ENCODE peak calls at places on chromosomes 1 and 21, in six cellular contexts. One of them, this sample, is unnamed.

GRCh38 chr1:183218039-183218618 is 32.1 kb downstream of the LAMC2 start:
- ATAC-seq in GM12878: no peak
- ATAC-seq in HCT116: no peak
- ATAC-seq in K562: no peak
- ATAC-seq in upper lobe of left lung: peak; percentile 38
- ATAC-seq in HepG2: no peak
- ATAC-seq in this sample: peak; percentile 59

GRCh38 chr1:22889213-22889827 is 83.3 kb downstream of the LACTBL1 start:
- ATAC-seq in GM12878: peak; percentile 74
- ATAC-seq in HCT116: peak; percentile 79
- ATAC-seq in K562: peak; percentile 88
- ATAC-seq in upper lobe of left lung: peak; percentile 57
- ATAC-seq in HepG2: peak; percentile 75
- ATAC-seq in this sample: no peak

GRCh38 chr1:221837886-221838285 is 96.0 kb upstream of the DUSP10 start:
- ATAC-seq in GM12878: peak; percentile 17
- ATAC-seq in HCT116: no peak
- ATAC-seq in K562: no peak
- ATAC-seq in upper lobe of left lung: no peak
- ATAC-seq in HepG2: no peak
- ATAC-seq in this sample: no peak

GRCh38 chr1:57832616-57833015 is 408.8 kb upstream of the DAB1 start:
- ATAC-seq in GM12878: no peak
- ATAC-seq in HCT116: no peak
- ATAC-seq in K562: no peak
- ATAC-seq in upper lobe of left lung: no peak
- ATAC-seq in HepG2: no peak
- ATAC-seq in this sample: no peak

GRCh38 chr1:237007147-237007881 is 3.1 kb upstream of the MT1HL1 start:
- ATAC-seq in GM12878: no peak
- ATAC-seq in HCT116: no peak
- ATAC-seq in K562: no peak
- ATAC-seq in upper lobe of left lung: no peak
- ATAC-seq in HepG2: no peak
- ATAC-seq in this sample: no peak

GRCh38 chr21:35077975-35078374 is 28.9 kb upstream of the RUNX1 start:
- ATAC-seq in GM12878: no peak
- ATAC-seq in HCT116: no peak
- ATAC-seq in K562: no peak
- ATAC-seq in upper lobe of left lung: no peak
- ATAC-seq in HepG2: no peak
- ATAC-seq in this sample: no peak

GRCh38 chr1:21307663-21308062 is 17.4 kb upstream of the ECE1 start:
- ATAC-seq in GM12878: peak; percentile 78
- ATAC-seq in HCT116: peak; percentile 87
- ATAC-seq in K562: peak; percentile 97
- ATAC-seq in upper lobe of left lung: no peak
- ATAC-seq in HepG2: no peak
- ATAC-seq in this sample: no peak

GRCh38 chr1:26274801-26275425 is 5.0 kb upstream of the SH3BGRL3 start:
- ATAC-seq in GM12878: no peak
- ATAC-seq in HCT116: no peak
- ATAC-seq in K562: no peak
- ATAC-seq in upper lobe of left lung: no peak
- ATAC-seq in HepG2: no peak
- ATAC-seq in this sample: no peak

GRCh38 chr1:173864179-173864867 is 3.5 kb downstream of the GAS5 start:
- ATAC-seq in GM12878: no peak
- ATAC-seq in HCT116: no peak
- ATAC-seq in K562: no peak
- ATAC-seq in upper lobe of left lung: no peak
- ATAC-seq in HepG2: no peak
- ATAC-seq in this sample: no peak

DNA sequence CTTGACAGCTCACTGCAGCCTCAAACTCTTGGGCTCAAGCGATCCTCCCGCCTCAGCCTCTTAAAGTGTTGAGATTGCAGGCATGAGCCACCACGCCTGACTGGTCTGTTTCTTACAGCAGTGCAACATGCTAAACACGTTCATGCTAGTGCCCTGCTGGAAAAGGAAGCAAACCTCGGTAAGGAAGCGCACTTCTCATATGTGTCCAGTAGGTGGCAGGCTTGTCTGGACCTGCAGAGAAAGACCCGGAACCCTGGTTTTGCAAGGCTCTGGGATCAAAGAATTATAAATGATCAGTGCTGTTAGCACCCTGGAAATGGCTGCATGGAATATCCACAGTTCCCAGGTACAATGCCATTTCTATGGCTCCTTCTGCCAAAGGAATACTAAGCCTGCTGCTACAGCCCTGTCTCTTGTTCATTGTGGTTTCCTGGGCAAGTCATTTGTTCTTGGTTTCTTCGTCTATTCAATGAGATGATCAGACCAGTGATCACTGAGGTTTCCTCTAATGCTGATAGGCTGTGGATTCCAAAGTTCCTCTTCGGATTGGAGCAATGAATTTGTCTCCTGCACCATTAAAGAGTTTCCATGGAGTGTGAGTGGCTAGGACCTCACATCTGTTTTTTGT is 15.9 kb downstream of the RNU5D-1 start:
- ATAC-seq in GM12878: peak; percentile 75
- ATAC-seq in HCT116: peak; percentile 79
- ATAC-seq in K562: peak; percentile 90
- ATAC-seq in upper lobe of left lung: peak; percentile 95
- ATAC-seq in HepG2: peak; percentile 81
- ATAC-seq in this sample: peak; percentile 71
- TF ChIP-seq POLR2AphosphoS5 in GM12878: no peak
- TF ChIP-seq POLR2AphosphoS5 in HCT116: no peak
- TF ChIP-seq POLR2AphosphoS5 in K562: no peak
- TF ChIP-seq POLR2AphosphoS5 in upper lobe of left lung: no peak
- TF ChIP-seq POLR2AphosphoS5 in HepG2: no peak
- TF ChIP-seq POLR2AphosphoS5 in this sample: no peak

DNA sequence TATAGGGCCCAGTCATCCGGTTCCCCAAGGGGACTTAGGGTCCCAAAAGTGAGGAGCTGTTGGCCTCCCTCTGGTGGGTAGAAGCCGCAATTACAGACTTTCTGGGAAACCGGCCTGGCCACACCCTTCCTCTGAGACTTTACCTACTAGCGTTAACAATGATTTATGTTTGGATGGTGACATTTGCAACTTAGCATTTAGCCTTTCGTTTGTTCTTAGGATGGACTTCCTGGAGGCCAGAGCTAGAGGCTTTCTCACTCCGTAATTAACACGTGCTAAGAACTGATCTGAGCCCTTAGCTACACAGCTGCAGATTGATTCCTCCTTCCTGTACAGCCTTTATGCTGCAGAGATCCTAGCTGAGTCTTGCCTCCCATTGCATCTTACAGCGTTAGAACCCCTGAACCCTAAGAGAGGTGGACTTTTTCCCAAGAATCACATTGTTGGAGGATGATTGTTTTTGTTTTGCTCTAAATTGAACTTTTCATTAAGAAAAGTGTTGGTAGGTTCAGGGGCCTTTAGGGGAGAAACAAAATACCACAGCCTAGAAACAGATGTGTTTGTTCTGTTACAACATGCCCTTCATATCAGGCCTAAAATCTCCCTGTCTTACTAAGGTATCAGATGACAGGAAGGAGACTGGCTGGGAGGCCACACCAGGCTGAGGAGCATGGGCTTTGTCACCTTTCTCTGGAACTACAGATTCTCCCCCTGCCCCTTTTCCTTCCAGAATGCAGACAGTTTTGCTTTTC is 2.0 kb downstream of the S100A11 start:
- ATAC-seq in GM12878: peak; percentile 72
- ATAC-seq in HCT116: peak; percentile 62
- ATAC-seq in K562: peak; percentile 68
- ATAC-seq in upper lobe of left lung: peak; percentile 43
- ATAC-seq in HepG2: peak; percentile 72
- ATAC-seq in this sample: no peak
- TF ChIP-seq POLR2A in GM12878: no peak
- TF ChIP-seq POLR2A in HCT116: no peak
- TF ChIP-seq POLR2A in K562: peak; percentile 67
- TF ChIP-seq POLR2A in upper lobe of left lung: peak; percentile 32
- TF ChIP-seq POLR2A in HepG2: no peak
- TF ChIP-seq POLR2A in this sample: no peak

DNA sequence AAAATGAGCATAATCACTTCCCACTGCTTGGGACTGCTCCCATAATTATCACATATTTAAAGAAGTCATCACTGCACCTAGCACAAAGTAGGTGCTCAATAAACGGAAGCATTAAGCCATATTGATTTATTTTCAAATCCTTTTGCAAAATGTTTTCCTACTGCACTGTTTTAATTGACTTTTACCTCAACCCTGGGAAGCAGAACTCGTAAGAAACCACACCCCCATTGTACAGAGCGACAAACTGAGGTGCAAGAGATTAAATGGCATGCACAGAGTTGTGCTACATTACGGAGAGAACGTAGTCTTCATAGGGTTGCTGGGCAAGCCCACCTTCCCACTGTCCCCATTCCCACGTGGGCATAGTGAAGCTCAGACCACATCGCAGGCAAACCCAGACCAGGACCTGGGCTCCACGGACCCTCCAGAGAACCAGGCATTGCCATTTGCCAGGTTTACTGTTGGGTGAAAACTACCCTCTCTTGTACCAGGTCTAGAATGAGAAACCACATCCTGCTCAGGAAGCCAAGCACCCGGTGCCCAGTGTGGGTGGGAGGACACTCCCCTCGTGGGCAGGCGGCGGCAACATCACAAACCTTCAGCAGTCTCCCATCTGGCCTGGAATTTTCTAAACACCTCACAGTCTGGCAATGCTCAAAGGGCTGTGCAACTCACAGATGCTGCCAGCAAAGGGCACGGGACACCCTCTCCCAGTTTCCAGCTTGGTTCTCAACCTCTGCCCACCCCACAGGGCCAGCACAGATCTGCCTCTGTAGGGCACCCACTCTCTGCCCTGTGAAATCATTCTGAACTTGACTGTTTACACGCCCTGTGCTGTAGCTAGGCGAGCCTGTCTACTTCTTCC is 8.2 kb downstream of the IFFO2 start:
- ATAC-seq in GM12878: no peak
- ATAC-seq in HCT116: no peak
- ATAC-seq in K562: no peak
- ATAC-seq in upper lobe of left lung: no peak
- ATAC-seq in HepG2: peak; percentile 45
- ATAC-seq in this sample: peak; percentile 30
- TF ChIP-seq POLR2AphosphoS5 in GM12878: no peak
- TF ChIP-seq POLR2AphosphoS5 in HCT116: no peak
- TF ChIP-seq POLR2AphosphoS5 in K562: no peak
- TF ChIP-seq POLR2AphosphoS5 in upper lobe of left lung: no peak
- TF ChIP-seq POLR2AphosphoS5 in HepG2: no peak
- TF ChIP-seq POLR2AphosphoS5 in this sample: peak; percentile 68

GRCh38 chr1:92367496-92367895 is 68.6 kb downstream of the RPAP2 start:
- ATAC-seq in GM12878: peak; percentile 64
- ATAC-seq in HCT116: no peak
- ATAC-seq in K562: no peak
- ATAC-seq in upper lobe of left lung: no peak
- ATAC-seq in HepG2: no peak
- ATAC-seq in this sample: no peak

GRCh38 chr1:92366045-92366405 is 67.2 kb downstream of the RPAP2 start:
- ATAC-seq in GM12878: peak; percentile 20
- ATAC-seq in HCT116: no peak
- ATAC-seq in K562: no peak
- ATAC-seq in upper lobe of left lung: no peak
- ATAC-seq in HepG2: no peak
- ATAC-seq in this sample: no peak

GRCh38 chr1:92362970-92363369 is 64.1 kb downstream of the RPAP2 start:
- ATAC-seq in GM12878: no peak
- ATAC-seq in HCT116: no peak
- ATAC-seq in K562: no peak
- ATAC-seq in upper lobe of left lung: no peak
- ATAC-seq in HepG2: no peak
- ATAC-seq in this sample: no peak

DNA sequence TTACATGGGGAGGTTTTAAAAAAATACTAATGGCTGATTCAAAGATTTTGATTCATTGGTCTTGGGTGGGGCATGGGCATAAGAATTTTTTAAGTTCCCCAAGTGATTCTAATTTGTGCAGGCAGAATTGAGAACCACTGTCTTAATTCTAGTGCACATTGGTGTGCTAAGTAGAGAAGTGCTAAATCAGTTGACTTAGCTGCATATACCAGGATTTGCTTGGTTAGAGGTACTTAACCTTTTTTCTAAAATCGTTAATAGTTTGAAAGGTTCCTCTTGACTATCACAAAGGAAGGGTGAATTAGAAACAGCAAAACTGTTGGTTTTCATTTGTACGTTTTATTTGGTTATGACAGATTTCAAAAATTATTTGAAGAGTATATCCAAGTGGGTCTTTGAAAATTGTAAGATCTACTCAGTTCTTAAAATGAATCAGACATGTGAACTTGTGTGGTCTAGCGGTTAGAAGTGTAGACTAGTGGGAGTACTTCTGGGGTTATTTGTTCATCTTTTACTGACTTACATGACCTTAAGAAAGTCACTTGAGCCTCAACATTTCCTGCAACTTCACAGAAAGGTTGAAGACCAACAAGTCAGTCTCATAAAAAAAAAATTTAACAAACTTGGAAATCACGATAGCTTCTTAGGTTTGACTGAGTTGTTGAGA is 66.7 kb downstream of the RPAP2 start:
- ATAC-seq in GM12878: peak; percentile 81
- ATAC-seq in HCT116: no peak
- ATAC-seq in K562: no peak
- ATAC-seq in upper lobe of left lung: no peak
- ATAC-seq in HepG2: no peak
- ATAC-seq in this sample: no peak
- TF ChIP-seq POLR2A in GM12878: no peak
- TF ChIP-seq POLR2A in HCT116: no peak
- TF ChIP-seq POLR2A in K562: no peak
- TF ChIP-seq POLR2A in upper lobe of left lung: no peak
- TF ChIP-seq POLR2A in HepG2: no peak
- TF ChIP-seq POLR2A in this sample: no peak

DNA sequence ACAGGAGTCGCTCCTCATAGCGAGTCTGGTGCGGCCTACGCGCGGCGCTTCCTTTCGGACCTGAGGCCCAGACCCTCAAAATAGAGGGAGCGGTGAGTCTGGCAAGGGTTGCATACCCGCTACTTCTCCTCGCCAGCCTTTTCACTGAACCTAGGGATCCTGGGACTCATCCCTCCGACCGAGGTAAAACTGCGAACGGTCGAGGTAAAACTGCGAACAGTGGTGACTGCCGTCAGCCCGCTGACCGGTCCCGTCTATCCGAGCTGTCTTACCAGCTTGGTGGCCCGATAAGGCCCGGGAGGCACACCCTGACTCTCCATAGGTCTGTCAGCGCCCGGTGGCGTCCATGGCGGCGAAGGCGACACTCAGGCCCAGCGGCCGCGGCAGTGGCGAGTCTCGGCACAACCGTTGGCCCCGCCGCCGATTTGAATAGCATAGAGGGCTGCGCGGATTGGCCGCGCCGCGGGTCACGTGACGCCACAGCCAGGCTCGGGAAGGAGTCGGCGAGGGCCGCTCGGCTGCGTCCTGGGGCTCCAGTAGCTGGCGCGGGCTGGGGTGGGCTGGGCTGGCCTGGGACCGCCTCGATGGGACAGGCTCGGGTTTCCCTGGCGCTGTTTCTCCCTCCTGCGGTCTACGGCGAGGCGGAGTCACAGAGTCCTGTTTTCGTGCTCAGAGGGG is at the start of gene DEPDC1:
- ATAC-seq in GM12878: peak; percentile 95
- ATAC-seq in HCT116: peak; percentile 98
- ATAC-seq in K562: peak; percentile 97
- ATAC-seq in upper lobe of left lung: peak; percentile 99
- ATAC-seq in HepG2: peak; percentile 98
- ATAC-seq in this sample: peak; percentile 99
- TF ChIP-seq POLR2AphosphoS5 in GM12878: no peak
- TF ChIP-seq POLR2AphosphoS5 in HCT116: peak; percentile 88
- TF ChIP-seq POLR2AphosphoS5 in K562: no peak
- TF ChIP-seq POLR2AphosphoS5 in upper lobe of left lung: no peak
- TF ChIP-seq POLR2AphosphoS5 in HepG2: peak; percentile 63
- TF ChIP-seq POLR2AphosphoS5 in this sample: no peak